ENCODE peak calls at places on chromosomes 6 and 20, in eight cellular contexts. L is A549; W is psoas muscle; O is sigmoid colon; E is breast epithelium; F is dorsolateral prefrontal cortex; K is CD8-positive, alpha-beta T cell; G is stomach. X is an unnamed sample.

GRCh38 chr6:128350416-128351254 is 169.8 kb downstream of the PTPRK start:
- DNase-seq in L (peak), W (no peak), O (no peak), E (no peak), F (no peak), K (no peak), G (no peak), X (no peak)

GRCh38 chr6:135212020-135212806 is 31.1 kb downstream of the MYB start:
- DNase-seq in L (no peak), W (no peak), O (no peak), E (no peak), F (no peak), K (no peak), G (no peak), X (peak)

GRCh38 chr6:54541521-54541920 is 233.3 kb downstream of the TINAG start:
- DNase-seq in L (no peak), W (no peak), O (no peak), E (no peak), F (no peak), K (no peak), G (no peak), X (no peak)

GRCh38 chr20:25285091-25285647 is 37.3 kb downstream of the PYGB start:
- DNase-seq in L (no peak), W (peak), O (peak), E (peak), F (no peak), K (no peak), G (peak), X (no peak)

GRCh38 chr6:56708810-56709597 is 66.3 kb upstream of the DST start:
- DNase-seq in L (no peak), W (no peak), O (no peak), E (no peak), F (no peak), K (no peak), G (no peak), X (no peak)

GRCh38 chr6:118856301-118856700 is 37.7 kb upstream of the ASF1A start:
- DNase-seq in L (no peak), W (no peak), O (no peak), E (no peak), F (no peak), K (no peak), G (no peak), X (no peak)

GRCh38 chr6:16758163-16758975 is 2.9 kb downstream of the ATXN1 start:
- DNase-seq in L (no peak), W (no peak), O (no peak), E (no peak), F (no peak), K (no peak), G (no peak), X (no peak)

GRCh38 chr20:37494796-37495195 is 26.3 kb upstream of the NNAT start:
- DNase-seq in L (no peak), W (no peak), O (peak), E (no peak), F (no peak), K (no peak), G (no peak), X (no peak)

GRCh38 chr6:161498359-161498758 is 224.5 kb upstream of the AGPAT4 start:
- DNase-seq in L (peak), W (peak), O (no peak), E (no peak), F (no peak), K (no peak), G (no peak), X (peak)

GRCh38 chr6:142878407-142878806 is 66.6 kb downstream of the HIVEP2 start:
- DNase-seq in L (no peak), W (no peak), O (no peak), E (no peak), F (peak), K (no peak), G (no peak), X (no peak)

GRCh38 chr6:163935158-163935762 is 520.7 kb downstream of the QKI start:
- DNase-seq in L (no peak), W (no peak), O (no peak), E (no peak), F (no peak), K (no peak), G (no peak), X (no peak)

GRCh38 chr6:54299542-54300269 is 8.5 kb upstream of the TINAG start:
- DNase-seq in L (no peak), W (no peak), O (no peak), E (no peak), F (no peak), K (no peak), G (no peak), X (no peak)

GRCh38 chr6:90285611-90286381 is 10.8 kb downstream of the BACH2 start:
- DNase-seq in L (peak), W (peak), O (peak), E (peak), F (peak), K (peak), G (peak), X (peak)

GRCh38 chr6:35428421-35429149 is 23.6 kb upstream of the FANCE start:
- DNase-seq in L (no peak), W (no peak), O (no peak), E (no peak), F (no peak), K (no peak), G (no peak), X (no peak)

GRCh38 chr6:17703256-17703694 is 3.5 kb downstream of the NUP153 start:
- DNase-seq in L (no peak), W (no peak), O (no peak), E (no peak), F (no peak), K (no peak), G (no peak), X (no peak)

GRCh38 chr6:150767585-150768164 is 97.8 kb upstream of the MTHFD1L start:
- DNase-seq in L (no peak), W (no peak), O (no peak), E (no peak), F (no peak), K (no peak), G (no peak), X (peak)

GRCh38 chr6:8579372-8579771 is 144.0 kb upstream of the SLC35B3 start:
- DNase-seq in L (no peak), W (no peak), O (no peak), E (no peak), F (no peak), K (no peak), G (no peak), X (no peak)

GRCh38 chr20:13081877-13082276 is 73.1 kb downstream of the SPTLC3 start:
- DNase-seq in L (no peak), W (no peak), O (no peak), E (no peak), F (no peak), K (no peak), G (no peak), X (no peak)

GRCh38 chr6:31299511-31299910 is 27.6 kb upstream of the HLA-C start:
- DNase-seq in L (no peak), W (no peak), O (no peak), E (no peak), F (no peak), K (no peak), G (no peak), X (no peak)

GRCh38 chr20:57716202-57716601 is 6.4 kb upstream of the PMEPA1 start:
- DNase-seq in L (no peak), W (no peak), O (no peak), E (no peak), F (no peak), K (no peak), G (no peak), X (no peak)

GRCh38 chr6:26269406-26270120 is 95.4 kb upstream of the BTN3A2 start:
- DNase-seq in L (no peak), W (no peak), O (no peak), E (no peak), F (no peak), K (no peak), G (no peak), X (no peak)

GRCh38 chr20:37543828-37544227 is 16.2 kb upstream of the BLCAP start:
- DNase-seq in L (peak), W (no peak), O (no peak), E (no peak), F (no peak), K (no peak), G (no peak), X (peak)

GRCh38 chr20:57785720-57786119 is 75.9 kb upstream of the PMEPA1 start:
- DNase-seq in L (no peak), W (no peak), O (no peak), E (no peak), F (no peak), K (no peak), G (no peak), X (no peak)

GRCh38 chr6:134722996-134723871 is 226.7 kb downstream of the ALDH8A1 start:
- DNase-seq in L (no peak), W (no peak), O (no peak), E (no peak), F (no peak), K (no peak), G (no peak), X (no peak)

GRCh38 chr20:33443006-33443511 is 504 bp downstream of the SNTA1 start:
- DNase-seq in L (peak), W (peak), O (peak), E (no peak), F (no peak), K (peak), G (peak), X (no peak)

GRCh38 chr6:147384737-147385710 is 123.5 kb upstream of the SAMD5 start:
- DNase-seq in L (no peak), W (no peak), O (no peak), E (no peak), F (no peak), K (no peak), G (no peak), X (no peak)

GRCh38 chr20:4721719-4722118 is at the start of gene PRND:
- DNase-seq in L (no peak), W (no peak), O (no peak), E (no peak), F (no peak), K (no peak), G (no peak), X (no peak)
- H3K4me3 ChIP-seq in L (peak), W (peak), O (no peak), E (no peak), F (no peak), K (no peak), G (no peak), X (no peak)

DNA sequence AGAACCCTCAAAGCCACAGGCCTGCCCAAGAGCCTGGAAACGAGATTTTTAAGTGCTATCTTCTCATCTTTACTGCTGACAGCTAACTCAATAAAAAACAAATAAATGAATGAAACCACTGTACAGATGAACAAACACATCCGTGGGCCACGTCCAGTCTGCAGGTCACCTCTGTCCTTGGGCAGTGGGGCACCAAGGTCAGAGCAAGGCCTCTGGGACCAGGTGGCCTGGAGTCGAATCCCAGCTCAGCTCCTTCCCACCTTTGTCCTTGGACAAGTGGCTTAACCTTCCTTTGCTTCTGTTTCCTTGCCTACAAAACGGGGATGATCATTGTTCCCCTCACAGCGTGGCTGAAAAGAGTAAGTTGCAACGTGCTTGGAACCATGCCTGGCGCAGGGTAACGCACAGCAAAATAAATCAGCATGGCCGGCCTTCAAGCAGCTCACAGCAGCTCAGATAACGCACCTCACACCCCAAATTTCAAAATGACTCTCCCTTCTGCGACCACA is 35.8 kb downstream of the RRBP1 start:
- DNase-seq in L (no peak), W (peak), O (peak), E (no peak), F (no peak), K (no peak), G (no peak), X (no peak)
- H3K27ac ChIP-seq in L (no peak), W (peak), O (peak), E (no peak), F (no peak), K (no peak), G (peak), X (no peak)

GRCh38 chr6:24933868-24934401 is 1.8 kb downstream of the RIPOR2 start:
- DNase-seq in L (peak), W (no peak), O (no peak), E (no peak), F (no peak), K (peak), G (no peak), X (peak)

GRCh38 chr6:24936641-24937317 is 1.0 kb upstream of the RIPOR2 start:
- DNase-seq in L (no peak), W (no peak), O (no peak), E (no peak), F (no peak), K (peak), G (no peak), X (no peak)

GRCh38 chr6:24933266-24933665 is 2.5 kb downstream of the RIPOR2 start:
- DNase-seq in L (no peak), W (no peak), O (no peak), E (no peak), F (no peak), K (no peak), G (no peak), X (no peak)

GRCh38 chr6:24935323-24935722 is 437 bp downstream of the RIPOR2 start:
- DNase-seq in L (no peak), W (no peak), O (no peak), E (no peak), F (no peak), K (no peak), G (no peak), X (no peak)

GRCh38 chr6:24935753-24936152 is at the start of gene RIPOR2:
- DNase-seq in L (no peak), W (peak), O (no peak), E (no peak), F (no peak), K (peak), G (peak), X (no peak)
- H3K4me3 ChIP-seq in L (no peak), W (no peak), O (no peak), E (no peak), F (no peak), K (peak), G (peak), X (no peak)

DNA sequence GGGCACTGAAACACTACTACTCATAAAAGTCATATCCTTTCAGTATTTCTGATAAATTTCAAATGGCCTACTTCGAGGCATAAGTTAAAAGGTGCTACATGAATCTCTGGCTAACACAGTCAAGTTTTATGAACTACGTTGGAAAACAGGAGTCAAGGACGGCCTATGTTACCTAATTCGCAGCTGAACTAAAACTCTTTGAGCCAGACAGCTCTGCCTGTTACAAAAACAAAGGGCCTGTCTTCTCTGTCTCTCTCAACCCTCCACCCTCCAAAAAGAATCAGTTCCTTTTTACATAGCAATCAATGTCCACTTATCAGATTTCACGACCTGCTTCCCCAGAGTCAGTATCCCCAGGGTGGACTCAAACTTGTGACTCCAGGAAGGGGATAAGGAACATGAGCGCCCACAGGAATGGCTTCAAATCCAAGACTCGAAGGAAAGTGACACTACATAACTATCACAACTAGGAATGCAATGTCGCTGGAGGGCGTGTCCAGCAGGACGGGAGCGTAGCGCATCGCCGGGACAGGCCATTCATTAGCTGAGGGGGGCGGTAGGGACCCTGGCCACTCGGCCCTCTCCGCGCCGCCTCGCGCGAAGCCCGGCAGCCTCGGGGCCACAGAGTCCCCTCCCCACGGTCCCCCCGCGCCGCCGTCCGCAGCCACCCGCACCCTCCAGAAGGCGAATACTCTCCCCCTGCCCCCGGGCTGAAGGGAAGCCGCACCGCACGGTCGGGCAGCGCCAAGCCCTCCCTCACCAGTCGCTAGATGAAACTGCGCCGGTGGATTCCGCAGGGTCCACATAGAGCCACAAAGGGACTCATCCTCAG is 526 bp downstream of the IBTK start:
- DNase-seq in L (peak), W (peak), O (peak), E (peak), F (peak), K (no peak), G (peak), X (peak)
- H3K27ac ChIP-seq in L (peak), W (peak), O (peak), E (peak), F (peak), K (peak), G (peak), X (peak)

GRCh38 chr20:63344151-63344470 is 17.0 kb downstream of the CHRNA4 start:
- DNase-seq in L (no peak), W (no peak), O (no peak), E (no peak), F (no peak), K (no peak), G (no peak), X (no peak)

GRCh38 chr20:63344616-63345327 is 16.4 kb downstream of the CHRNA4 start:
- DNase-seq in L (no peak), W (no peak), O (no peak), E (no peak), F (no peak), K (no peak), G (no peak), X (peak)

GRCh38 chr20:63345328-63346100 is 15.6 kb downstream of the CHRNA4 start:
- DNase-seq in L (no peak), W (no peak), O (no peak), E (no peak), F (no peak), K (no peak), G (no peak), X (peak)

GRCh38 chr20:63343460-63344150 is 17.5 kb downstream of the CHRNA4 start:
- DNase-seq in L (no peak), W (no peak), O (no peak), E (no peak), F (no peak), K (no peak), G (no peak), X (peak)

DNA sequence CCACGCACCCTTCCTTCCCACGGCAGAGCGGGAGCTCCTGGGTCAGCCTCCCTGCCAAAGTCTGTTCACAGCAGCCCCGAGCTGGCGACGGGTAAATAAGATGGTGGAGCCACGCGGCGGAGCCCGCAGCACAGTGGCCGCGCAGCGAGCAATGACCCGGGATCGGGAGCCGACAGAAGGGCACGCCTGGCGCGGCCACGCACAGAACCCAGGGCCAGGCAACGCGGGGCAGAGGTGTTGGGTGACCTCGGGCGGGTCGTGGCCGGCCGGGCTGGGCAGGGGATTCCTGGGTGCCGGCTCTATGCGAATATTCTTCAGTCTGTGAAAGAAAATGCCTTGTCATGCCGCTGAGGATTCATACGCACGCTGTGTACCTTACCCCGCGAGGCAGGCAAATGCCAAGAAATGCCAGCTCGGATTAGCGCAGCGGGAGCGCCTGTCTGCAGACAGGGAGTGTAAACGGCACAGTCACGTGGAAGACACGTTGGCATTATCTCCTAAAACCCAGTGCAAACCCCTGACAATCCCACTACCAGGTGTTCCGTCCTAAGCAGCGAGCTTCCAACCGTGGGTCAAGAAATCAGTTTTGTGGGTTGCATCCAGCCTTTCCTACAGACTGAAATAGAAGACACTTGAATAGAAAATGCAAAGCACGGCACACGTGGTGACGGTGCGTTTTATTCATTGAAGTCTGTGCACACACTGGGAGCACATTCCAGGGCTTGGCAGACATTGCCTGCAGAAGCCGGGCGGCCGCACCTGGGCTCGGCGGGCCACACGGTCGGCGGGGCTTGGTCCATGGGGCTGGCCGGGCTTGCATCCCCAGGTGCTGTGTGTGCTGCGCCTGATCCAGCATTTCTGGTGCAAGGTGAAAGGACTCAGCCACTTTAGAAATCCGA is 18.3 kb downstream of the CHRNA4 start:
- DNase-seq in L (no peak), W (no peak), O (no peak), E (no peak), F (no peak), K (no peak), G (no peak), X (no peak)
- H3K4me3 ChIP-seq in L (no peak), W (no peak), O (no peak), E (no peak), F (no peak), K (no peak), G (no peak), X (peak)

GRCh38 chr20:384723-385122 is 4.2 kb downstream of the TRIB3 start:
- DNase-seq in L (no peak), W (no peak), O (no peak), E (no peak), F (no peak), K (no peak), G (no peak), X (no peak)
- H3K27ac ChIP-seq in L (peak), W (no peak), O (no peak), E (no peak), F (no peak), K (no peak), G (no peak), X (no peak)